ENCODE peak calls at places on chromosomes 11 and 22, in four cellular contexts. V is GM12878, P is K562, D is HepG2. I is an unnamed sample.

GRCh38 chr22:23055448-23056179 is 14.7 kb upstream of the GNAZ start:
- DNase-seq in V (no peak), P (peak; percentile 58), D (no peak), I (no peak)

GRCh38 chr11:113705871-113706654 is at the start of gene TMPRSS5:
- DNase-seq in V (no peak), P (no peak), D (peak; percentile 62), I (no peak)

GRCh38 chr11:79244175-79244804 is 196.5 kb downstream of the TENM4 start:
- DNase-seq in V (no peak), P (no peak), D (no peak), I (no peak)

GRCh38 chr11:85845052-85845631 is 10.0 kb upstream of the CCDC83 start:
- DNase-seq in V (no peak), P (no peak), D (no peak), I (no peak)

GRCh38 chr22:50227588-50228215 is 17.1 kb downstream of the TUBGCP6 start:
- DNase-seq in V (no peak), P (no peak), D (no peak), I (no peak)

GRCh38 chr11:47179655-47179991 is 2.9 kb upstream of the ARFGAP2 start:
- DNase-seq in V (peak; percentile 9), P (peak; percentile 59), D (peak; percentile 52), I (peak; percentile 66)

GRCh38 chr11:128619540-128620305 is 32.4 kb upstream of the ETS1 start:
- DNase-seq in V (no peak), P (no peak), D (no peak), I (no peak)

GRCh38 chr11:125448136-125448535 is 47.9 kb downstream of the FEZ1 start:
- DNase-seq in V (no peak), P (no peak), D (no peak), I (no peak)

GRCh38 chr11:108994887-108995286 is 330.0 kb downstream of the DDX10 start:
- DNase-seq in V (no peak), P (no peak), D (no peak), I (no peak)

GRCh38 chr11:90204832-90205646 is 17.8 kb downstream of the CHORDC1 start:
- DNase-seq in V (no peak), P (peak; percentile 35), D (peak; percentile 66), I (peak; percentile 50)

GRCh38 chr22:35544810-35545209 is 4.2 kb downstream of the RASD2 start:
- DNase-seq in V (no peak), P (no peak), D (no peak), I (no peak)

GRCh38 chr11:119258180-119258579 is 52.0 kb downstream of the CBL start:
- DNase-seq in V (no peak), P (no peak), D (no peak), I (no peak)

GRCh38 chr11:32641361-32641760 is 57.7 kb downstream of the EIF3M start:
- DNase-seq in V (no peak), P (no peak), D (no peak), I (no peak)

GRCh38 chr11:31817054-31817620 is 6.0 kb upstream of the PAX6 start:
- DNase-seq in V (no peak), P (no peak), D (no peak), I (peak; percentile 51)

GRCh38 chr22:46674906-46675305 is 54.7 kb downstream of the GRAMD4 start:
- DNase-seq in V (no peak), P (no peak), D (no peak), I (no peak)

GRCh38 chr11:77196961-77197360 is 68.9 kb downstream of the MYO7A start:
- DNase-seq in V (no peak), P (no peak), D (no peak), I (no peak)

GRCh38 chr11:68003846-68004550 is at the start of gene UNC93B1:
- DNase-seq in V (peak; percentile 57), P (peak; percentile 91), D (peak; percentile 80), I (peak; percentile 83)

GRCh38 chr11:114358711-114359110 is 41.6 kb downstream of the C11orf71 start:
- DNase-seq in V (no peak), P (no peak), D (no peak), I (no peak)

GRCh38 chr11:119694334-119694733 is 34.7 kb downstream of the NECTIN1 start:
- DNase-seq in V (no peak), P (no peak), D (peak; percentile 72), I (no peak)

GRCh38 chr11:67482275-67482735 is 521 bp upstream of the AIP start:
- DNase-seq in V (no peak), P (no peak), D (no peak), I (no peak)

GRCh38 chr11:119860561-119861094 is 131.6 kb upstream of the NECTIN1 start:
- DNase-seq in V (no peak), P (no peak), D (no peak), I (no peak)

GRCh38 chr11:57641426-57641825 is 8.3 kb downstream of the YPEL4 start:
- DNase-seq in V (no peak), P (peak; percentile 52), D (peak; percentile 47), I (peak; percentile 49)

GRCh38 chr22:31652911-31653684 is 8.9 kb downstream of the PISD start:
- DNase-seq in V (no peak), P (no peak), D (peak; percentile 22), I (no peak)

GRCh38 chr11:120030411-120030810 is 107.5 kb downstream of the TRIM29 start:
- DNase-seq in V (no peak), P (no peak), D (no peak), I (no peak)

GRCh38 chr22:37880668-37881440 is 25.2 kb upstream of the MICALL1 start:
- DNase-seq in V (no peak), P (no peak), D (no peak), I (no peak)

DNA sequence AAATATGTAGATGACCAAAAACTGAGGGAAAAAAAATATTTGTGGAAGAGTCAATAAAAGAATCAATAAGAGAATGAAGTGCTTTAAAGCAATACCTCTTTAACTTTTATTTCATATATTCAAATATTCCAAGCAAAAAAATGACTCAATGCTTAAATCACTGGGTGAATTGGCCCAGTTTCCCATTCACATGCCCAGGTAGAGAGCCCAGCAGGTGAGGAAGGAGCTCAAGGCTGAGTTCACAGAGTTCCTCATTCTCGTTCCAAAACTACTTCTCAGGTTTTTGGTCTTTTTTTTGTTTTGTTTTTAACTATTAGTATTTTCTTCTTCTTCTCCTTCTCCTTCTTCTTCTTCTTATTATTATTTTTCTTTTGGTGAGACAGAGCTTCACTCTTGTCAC is 30.2 kb downstream of the SLC1A2 start:
- DNase-seq in V (no peak), P (no peak), D (no peak), I (no peak)
- TF ChIP-seq FOXK2 in V (no peak), P (no peak), D (no peak), I (no peak)

GRCh38 chr22:42833104-42833503 is 24.0 kb downstream of the ARFGAP3 start:
- DNase-seq in V (peak; percentile 33), P (no peak), D (no peak), I (no peak)

GRCh38 chr22:42834177-42834949 is 22.7 kb downstream of the ARFGAP3 start:
- DNase-seq in V (peak; percentile 42), P (no peak), D (no peak), I (no peak)

GRCh38 chr22:42830161-42830560 is 26.9 kb downstream of the ARFGAP3 start:
- DNase-seq in V (no peak), P (no peak), D (no peak), I (no peak)

GRCh38 chr22:42829311-42829710 is 27.8 kb downstream of the ARFGAP3 start:
- DNase-seq in V (no peak), P (no peak), D (no peak), I (no peak)

DNA sequence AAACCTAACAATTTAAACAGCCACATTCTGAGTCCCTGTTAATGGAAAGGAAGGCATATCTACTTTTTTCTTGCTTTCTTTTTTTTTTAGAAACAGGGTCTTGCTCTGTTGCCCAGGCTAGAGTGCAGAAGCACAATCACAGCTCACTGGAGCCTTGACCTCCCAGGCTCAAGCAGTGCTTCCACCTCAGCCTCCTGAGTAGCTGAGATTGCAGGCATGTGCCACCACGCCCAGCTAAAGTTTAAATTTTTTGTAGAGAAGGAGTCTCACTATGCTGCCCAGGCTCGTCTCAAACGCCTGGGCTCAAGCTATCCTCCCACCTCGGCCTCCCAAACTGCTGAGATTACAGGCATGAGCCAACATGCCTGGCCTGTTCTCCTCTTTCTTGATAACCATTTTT is 25.4 kb downstream of the ARFGAP3 start:
- DNase-seq in V (no peak), P (no peak), D (no peak), I (no peak)
- TF ChIP-seq SP1 in V (no peak), P (no peak), D (no peak), I (no peak)

GRCh38 chr11:121422675-121423074 is 29.4 kb upstream of the SORL1 start:
- DNase-seq in V (peak; percentile 72), P (no peak), D (no peak), I (no peak)

GRCh38 chr11:121431820-121432526 is 20.1 kb upstream of the SORL1 start:
- DNase-seq in V (no peak), P (no peak), D (no peak), I (no peak)

GRCh38 chr11:121429556-121429955 is 22.6 kb upstream of the SORL1 start:
- DNase-seq in V (no peak), P (no peak), D (no peak), I (no peak)

GRCh38 chr11:121425818-121426217 is 26.3 kb upstream of the SORL1 start:
- DNase-seq in V (no peak), P (no peak), D (no peak), I (no peak)

DNA sequence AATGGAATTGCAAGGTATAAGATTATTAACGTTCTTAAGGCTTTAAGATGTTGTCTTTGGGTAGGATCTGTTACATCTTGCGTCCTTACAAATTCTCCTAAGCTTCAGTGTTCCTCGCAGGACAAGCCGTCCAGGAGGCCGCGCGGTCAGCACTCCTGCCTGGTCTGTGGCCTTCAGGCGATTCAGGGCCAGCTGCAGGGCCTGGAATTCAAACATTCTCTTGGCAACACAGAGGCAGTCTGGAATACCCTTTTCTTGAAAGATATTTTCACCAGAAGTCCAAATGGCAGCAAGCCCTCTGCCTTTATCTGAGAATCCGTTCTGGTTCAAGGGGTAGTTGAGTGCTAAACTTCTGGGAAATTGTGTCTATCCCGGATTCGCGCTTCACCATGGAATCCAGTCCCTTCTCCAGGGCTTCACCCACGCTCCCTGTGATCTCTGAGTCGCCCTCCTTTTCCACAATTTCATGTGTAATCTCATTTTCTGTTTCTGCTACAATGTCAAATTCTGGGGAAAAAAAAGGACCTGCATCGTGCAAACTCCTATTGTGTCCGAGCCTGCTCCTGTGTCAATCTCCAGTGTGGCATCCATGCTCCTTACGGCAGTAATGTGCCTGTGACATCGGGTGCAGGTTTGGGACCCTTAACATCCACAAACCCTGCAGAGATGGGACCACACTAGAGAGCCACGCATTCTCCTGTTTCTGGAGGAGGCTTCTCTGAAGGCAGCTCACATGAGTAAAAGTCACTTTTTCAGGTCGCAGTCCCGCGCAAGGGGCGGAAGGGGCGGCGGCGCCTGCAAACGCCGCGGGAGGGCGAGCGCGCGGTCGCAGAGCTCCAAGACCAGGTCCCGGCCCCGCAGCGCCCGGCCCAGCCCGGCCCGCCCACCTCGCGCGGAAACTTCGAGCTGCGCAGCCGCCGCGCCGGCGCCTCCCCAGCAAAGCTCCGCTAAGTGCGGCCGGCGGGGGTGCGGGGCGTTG is 25.3 kb upstream of the SORL1 start:
- DNase-seq in V (no peak), P (peak; percentile 25), D (no peak), I (peak; percentile 42)
- TF ChIP-seq FOXK2 in V (no peak), P (no peak), D (no peak), I (no peak)

GRCh38 chr11:3139481-3140290 is 25.4 kb downstream of the OSBPL5 start:
- DNase-seq in V (no peak), P (no peak), D (no peak), I (no peak)
- TF ChIP-seq SP1 in V (no peak), P (no peak), D (no peak), I (no peak)

GRCh38 chr11:83871013-83871412 is 584.8 kb upstream of the CCDC90B start:
- DNase-seq in V (no peak), P (no peak), D (peak; percentile 7), I (no peak)
- TF ChIP-seq FOXK2 in V (no peak), P (no peak), D (no peak), I (no peak)

GRCh38 chr11:1392111-1392510 is 2.4 kb downstream of the BRSK2 start:
- DNase-seq in V (no peak), P (no peak), D (no peak), I (no peak)
- TF ChIP-seq SP1 in V (no peak), P (no peak), D (no peak), I (no peak)

GRCh38 chr11:35730254-35730653 is 67.7 kb downstream of the TRIM44 start:
- DNase-seq in V (no peak), P (no peak), D (no peak), I (no peak)
- TF ChIP-seq FOXK2 in V (no peak), P (no peak), D (no peak), I (no peak)